ENCODE peak calls at places on chromosome X, in eight cellular contexts. O is AG09309, P is GM20000, S is ovary, I is GM23338, A is GM06990, G is MCF 10A, J is BJ. K is an unnamed sample.

GRCh38 chrX:124256209-124256608 is 76.3 kb upstream of the TEX13D start:
- DNase-seq in O (no peak), P (no peak), S (no peak), I (no peak), A (no peak), G (no peak), J (peak), K (no peak)

GRCh38 chrX:13778916-13779315 is 38.0 kb downstream of the GPM6B start:
- DNase-seq in O (no peak), P (no peak), S (no peak), I (peak), A (no peak), G (peak), J (no peak), K (no peak)

GRCh38 chrX:44062842-44063241 is 89.7 kb upstream of the NDP start:
- DNase-seq in O (no peak), P (no peak), S (no peak), I (no peak), A (no peak), G (peak), J (no peak), K (no peak)

GRCh38 chrX:69158166-69159040 is 6.8 kb downstream of the PJA1 start:
- DNase-seq in O (no peak), P (peak), S (peak), I (peak), A (peak), G (peak), J (no peak), K (peak)

GRCh38 chrX:7202206-7202605 is 54.3 kb upstream of the PUDP start:
- DNase-seq in O (no peak), P (no peak), S (no peak), I (no peak), A (no peak), G (no peak), J (no peak), K (no peak)

GRCh38 chrX:13894888-13895564 is 78.1 kb upstream of the GPM6B start:
- DNase-seq in O (no peak), P (no peak), S (no peak), I (no peak), A (no peak), G (peak), J (no peak), K (no peak)

GRCh38 chrX:113384628-113385027 is 544.0 kb upstream of the AMOT start:
- DNase-seq in O (peak), P (no peak), S (no peak), I (no peak), A (no peak), G (peak), J (peak), K (no peak)

GRCh38 chrX:152640039-152640818 is 2.5 kb downstream of the GABRQ start:
- DNase-seq in O (no peak), P (no peak), S (no peak), I (peak), A (no peak), G (peak), J (no peak), K (no peak)

GRCh38 chrX:88325634-88326033 is 421.4 kb upstream of the CPXCR1 start:
- DNase-seq in O (no peak), P (no peak), S (no peak), I (no peak), A (no peak), G (no peak), J (no peak), K (no peak)

GRCh38 chrX:86455495-86455894 is 307.2 kb downstream of the DACH2 start:
- DNase-seq in O (no peak), P (no peak), S (no peak), I (peak), A (no peak), G (no peak), J (no peak), K (no peak)

GRCh38 chrX:120358687-120359086 is 3.2 kb upstream of the ATP1B4 start:
- DNase-seq in O (peak), P (no peak), S (no peak), I (no peak), A (no peak), G (peak), J (no peak), K (no peak)

GRCh38 chrX:114800719-114801118 is 216.7 kb downstream of the IL13RA2 start:
- DNase-seq in O (peak), P (no peak), S (no peak), I (no peak), A (no peak), G (peak), J (peak), K (no peak)

GRCh38 chrX:123971963-123972362 is 10.5 kb downstream of the STAG2 start:
- DNase-seq in O (no peak), P (no peak), S (no peak), I (no peak), A (no peak), G (no peak), J (no peak), K (no peak)

GRCh38 chrX:18353931-18354368 is 538 bp downstream of the SCML2 start:
- DNase-seq in O (no peak), P (no peak), S (peak), I (peak), A (no peak), G (no peak), J (no peak), K (peak)
- TF ChIP-seq CTCF in O (peak), P (no peak), S (no peak), I (no peak), A (peak), G (no peak), J (peak), K (no peak)

DNA sequence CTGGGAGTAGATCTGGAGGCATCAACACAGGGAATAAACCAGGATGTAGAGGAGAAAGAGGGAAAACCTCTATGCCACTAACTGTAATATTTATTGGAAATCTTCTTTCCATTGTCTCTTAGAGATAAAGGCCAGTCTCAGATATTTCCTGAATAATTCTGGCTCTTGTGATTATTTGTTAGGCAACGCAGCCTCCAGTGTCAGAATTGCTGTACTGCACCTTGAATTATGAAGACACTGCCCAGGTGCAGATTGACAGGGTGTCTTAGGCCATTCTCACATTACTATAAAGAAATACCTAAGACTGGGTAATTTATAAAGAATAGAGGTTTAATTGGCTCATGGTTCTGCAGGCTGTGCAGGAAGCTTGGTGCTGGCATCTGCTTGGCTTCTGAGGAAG is 100.7 kb upstream of the ZDHHC15 start:
- DNase-seq in O (no peak), P (no peak), S (no peak), I (peak), A (no peak), G (no peak), J (no peak), K (no peak)
- TF ChIP-seq CTCF in O (no peak), P (no peak), S (no peak), I (peak), A (peak), G (no peak), J (no peak), K (no peak)

GRCh38 chrX:38304010-38304409 is 23.3 kb downstream of the RPGR start:
- DNase-seq in O (no peak), P (no peak), S (no peak), I (peak), A (no peak), G (peak), J (no peak), K (no peak)
- TF ChIP-seq CTCF in O (peak), P (no peak), S (no peak), I (peak), A (peak), G (peak), J (peak), K (no peak)

GRCh38 chrX:72128881-72129280 is 2.8 kb downstream of the RTL5 start:
- DNase-seq in O (no peak), P (no peak), S (no peak), I (peak), A (no peak), G (peak), J (no peak), K (no peak)
- TF ChIP-seq CTCF in O (peak), P (no peak), S (no peak), I (peak), A (peak), G (peak), J (peak), K (no peak)

GRCh38 chrX:3522016-3522690 is 175.7 kb upstream of the MXRA5 start:
- DNase-seq in O (peak), P (no peak), S (no peak), I (no peak), A (no peak), G (no peak), J (peak), K (no peak)
- TF ChIP-seq CTCF in O (no peak), P (no peak), S (no peak), I (no peak), A (no peak), G (no peak), J (no peak), K (no peak)

K was measured in GM13976.